ENCODE peak calls at places on chromosomes 2 and 18, in eight cellular contexts. One of them, this sample, is unnamed.

GRCh38 chr2:143255899-143256298 is 126.7 kb downstream of the ARHGAP15 start:
- DNase-seq in gastrocnemius medialis: no peak
- DNase-seq in NAMALWA: no peak
- DNase-seq in HEK293T: no peak
- DNase-seq in HepG2: no peak
- DNase-seq in NCI-H1105 treated with DMSO at 0.1 percent for 48 hours: no peak
- DNase-seq in activated naive CD4-positive, alpha-beta T cell treated with anti-CD3 and anti-CD28 coated beads for 36 hours: peak; percentile 40
- DNase-seq in esophagus squamous epithelium: no peak
- DNase-seq in this sample: no peak

GRCh38 chr2:190202604-190203003 is 117.0 kb downstream of the HIBCH start:
- DNase-seq in gastrocnemius medialis: no peak
- DNase-seq in NAMALWA: no peak
- DNase-seq in HEK293T: no peak
- DNase-seq in HepG2: peak; percentile 20
- DNase-seq in NCI-H1105 treated with DMSO at 0.1 percent for 48 hours: no peak
- DNase-seq in activated naive CD4-positive, alpha-beta T cell treated with anti-CD3 and anti-CD28 coated beads for 36 hours: no peak
- DNase-seq in esophagus squamous epithelium: no peak
- DNase-seq in this sample: no peak

GRCh38 chr2:126662623-126663022 is 6.7 kb downstream of the GYPC start:
- DNase-seq in gastrocnemius medialis: no peak
- DNase-seq in NAMALWA: no peak
- DNase-seq in HEK293T: no peak
- DNase-seq in HepG2: no peak
- DNase-seq in NCI-H1105 treated with DMSO at 0.1 percent for 48 hours: no peak
- DNase-seq in activated naive CD4-positive, alpha-beta T cell treated with anti-CD3 and anti-CD28 coated beads for 36 hours: peak; percentile 30
- DNase-seq in esophagus squamous epithelium: no peak
- DNase-seq in this sample: no peak

GRCh38 chr2:3536682-3537632 is 17.6 kb upstream of the ADI1 start:
- DNase-seq in gastrocnemius medialis: peak; percentile 5
- DNase-seq in NAMALWA: no peak
- DNase-seq in HEK293T: peak; percentile 56
- DNase-seq in HepG2: peak; percentile 82
- DNase-seq in NCI-H1105 treated with DMSO at 0.1 percent for 48 hours: no peak
- DNase-seq in activated naive CD4-positive, alpha-beta T cell treated with anti-CD3 and anti-CD28 coated beads for 36 hours: no peak
- DNase-seq in esophagus squamous epithelium: no peak
- DNase-seq in this sample: no peak

GRCh38 chr2:19321946-19322345 is 36.5 kb downstream of the OSR1 start:
- DNase-seq in gastrocnemius medialis: no peak
- DNase-seq in NAMALWA: no peak
- DNase-seq in HEK293T: no peak
- DNase-seq in HepG2: peak; percentile 30
- DNase-seq in NCI-H1105 treated with DMSO at 0.1 percent for 48 hours: no peak
- DNase-seq in activated naive CD4-positive, alpha-beta T cell treated with anti-CD3 and anti-CD28 coated beads for 36 hours: no peak
- DNase-seq in esophagus squamous epithelium: no peak
- DNase-seq in this sample: no peak

GRCh38 chr2:11833601-11834000 is 87.2 kb downstream of the LPIN1 start:
- DNase-seq in gastrocnemius medialis: no peak
- DNase-seq in NAMALWA: peak; percentile 17
- DNase-seq in HEK293T: no peak
- DNase-seq in HepG2: no peak
- DNase-seq in NCI-H1105 treated with DMSO at 0.1 percent for 48 hours: no peak
- DNase-seq in activated naive CD4-positive, alpha-beta T cell treated with anti-CD3 and anti-CD28 coated beads for 36 hours: no peak
- DNase-seq in esophagus squamous epithelium: no peak
- DNase-seq in this sample: no peak

GRCh38 chr2:239728751-239729150 is 296.4 kb downstream of the NDUFA10 start:
- DNase-seq in gastrocnemius medialis: no peak
- DNase-seq in NAMALWA: no peak
- DNase-seq in HEK293T: no peak
- DNase-seq in HepG2: no peak
- DNase-seq in NCI-H1105 treated with DMSO at 0.1 percent for 48 hours: no peak
- DNase-seq in activated naive CD4-positive, alpha-beta T cell treated with anti-CD3 and anti-CD28 coated beads for 36 hours: no peak
- DNase-seq in esophagus squamous epithelium: no peak
- DNase-seq in this sample: no peak

GRCh38 chr2:56357655-56358295 is 174.0 kb downstream of the CCDC85A start:
- DNase-seq in gastrocnemius medialis: no peak
- DNase-seq in NAMALWA: no peak
- DNase-seq in HEK293T: no peak
- DNase-seq in HepG2: no peak
- DNase-seq in NCI-H1105 treated with DMSO at 0.1 percent for 48 hours: no peak
- DNase-seq in activated naive CD4-positive, alpha-beta T cell treated with anti-CD3 and anti-CD28 coated beads for 36 hours: no peak
- DNase-seq in esophagus squamous epithelium: no peak
- DNase-seq in this sample: peak; percentile 76

GRCh38 chr2:16014041-16014787 is 73.9 kb downstream of the MYCN start:
- DNase-seq in gastrocnemius medialis: no peak
- DNase-seq in NAMALWA: no peak
- DNase-seq in HEK293T: no peak
- DNase-seq in HepG2: no peak
- DNase-seq in NCI-H1105 treated with DMSO at 0.1 percent for 48 hours: no peak
- DNase-seq in activated naive CD4-positive, alpha-beta T cell treated with anti-CD3 and anti-CD28 coated beads for 36 hours: no peak
- DNase-seq in esophagus squamous epithelium: no peak
- DNase-seq in this sample: no peak

GRCh38 chr2:223997938-223998337 is 40.7 kb downstream of the MRPL44 start:
- DNase-seq in gastrocnemius medialis: no peak
- DNase-seq in NAMALWA: no peak
- DNase-seq in HEK293T: no peak
- DNase-seq in HepG2: peak; percentile 83
- DNase-seq in NCI-H1105 treated with DMSO at 0.1 percent for 48 hours: no peak
- DNase-seq in activated naive CD4-positive, alpha-beta T cell treated with anti-CD3 and anti-CD28 coated beads for 36 hours: no peak
- DNase-seq in esophagus squamous epithelium: no peak
- DNase-seq in this sample: no peak

GRCh38 chr2:9331704-9332103 is 91.6 kb downstream of the ITGB1BP1 start:
- DNase-seq in gastrocnemius medialis: no peak
- DNase-seq in NAMALWA: no peak
- DNase-seq in HEK293T: no peak
- DNase-seq in HepG2: no peak
- DNase-seq in NCI-H1105 treated with DMSO at 0.1 percent for 48 hours: no peak
- DNase-seq in activated naive CD4-positive, alpha-beta T cell treated with anti-CD3 and anti-CD28 coated beads for 36 hours: no peak
- DNase-seq in esophagus squamous epithelium: no peak
- DNase-seq in this sample: no peak

GRCh38 chr2:140200307-140200706 is 1420.1 kb upstream of the NXPH2 start:
- DNase-seq in gastrocnemius medialis: no peak
- DNase-seq in NAMALWA: no peak
- DNase-seq in HEK293T: no peak
- DNase-seq in HepG2: no peak
- DNase-seq in NCI-H1105 treated with DMSO at 0.1 percent for 48 hours: no peak
- DNase-seq in activated naive CD4-positive, alpha-beta T cell treated with anti-CD3 and anti-CD28 coated beads for 36 hours: no peak
- DNase-seq in esophagus squamous epithelium: no peak
- DNase-seq in this sample: no peak

GRCh38 chr18:74459877-74460276 is 2.8 kb upstream of the DIPK1C start:
- DNase-seq in gastrocnemius medialis: no peak
- DNase-seq in NAMALWA: no peak
- DNase-seq in HEK293T: peak; percentile 39
- DNase-seq in HepG2: no peak
- DNase-seq in NCI-H1105 treated with DMSO at 0.1 percent for 48 hours: no peak
- DNase-seq in activated naive CD4-positive, alpha-beta T cell treated with anti-CD3 and anti-CD28 coated beads for 36 hours: no peak
- DNase-seq in esophagus squamous epithelium: no peak
- DNase-seq in this sample: no peak

GRCh38 chr2:100137877-100138570 is 4.4 kb downstream of the AFF3 start:
- DNase-seq in gastrocnemius medialis: no peak
- DNase-seq in NAMALWA: no peak
- DNase-seq in HEK293T: no peak
- DNase-seq in HepG2: no peak
- DNase-seq in NCI-H1105 treated with DMSO at 0.1 percent for 48 hours: no peak
- DNase-seq in activated naive CD4-positive, alpha-beta T cell treated with anti-CD3 and anti-CD28 coated beads for 36 hours: no peak
- DNase-seq in esophagus squamous epithelium: no peak
- DNase-seq in this sample: peak; percentile 10

GRCh38 chr2:120314656-120315366 is 31.1 kb upstream of the INHBB start:
- DNase-seq in gastrocnemius medialis: no peak
- DNase-seq in NAMALWA: no peak
- DNase-seq in HEK293T: no peak
- DNase-seq in HepG2: no peak
- DNase-seq in NCI-H1105 treated with DMSO at 0.1 percent for 48 hours: no peak
- DNase-seq in activated naive CD4-positive, alpha-beta T cell treated with anti-CD3 and anti-CD28 coated beads for 36 hours: peak; percentile 46
- DNase-seq in esophagus squamous epithelium: no peak
- DNase-seq in this sample: no peak

GRCh38 chr2:241218131-241219029 is 29.9 kb downstream of the ANO7 start:
- DNase-seq in gastrocnemius medialis: no peak
- DNase-seq in NAMALWA: peak; percentile 25
- DNase-seq in HEK293T: peak; percentile 54
- DNase-seq in HepG2: peak; percentile 68
- DNase-seq in NCI-H1105 treated with DMSO at 0.1 percent for 48 hours: no peak
- DNase-seq in activated naive CD4-positive, alpha-beta T cell treated with anti-CD3 and anti-CD28 coated beads for 36 hours: peak; percentile 42
- DNase-seq in esophagus squamous epithelium: no peak
- DNase-seq in this sample: peak; percentile 6

GRCh38 chr2:176709541-176709951 is 440.3 kb downstream of the MTX2 start:
- DNase-seq in gastrocnemius medialis: no peak
- DNase-seq in NAMALWA: no peak
- DNase-seq in HEK293T: no peak
- DNase-seq in HepG2: no peak
- DNase-seq in NCI-H1105 treated with DMSO at 0.1 percent for 48 hours: no peak
- DNase-seq in activated naive CD4-positive, alpha-beta T cell treated with anti-CD3 and anti-CD28 coated beads for 36 hours: no peak
- DNase-seq in esophagus squamous epithelium: no peak
- DNase-seq in this sample: no peak

GRCh38 chr2:143955416-143956075 is 564.4 kb downstream of the ZEB2 start:
- DNase-seq in gastrocnemius medialis: no peak
- DNase-seq in NAMALWA: no peak
- DNase-seq in HEK293T: no peak
- DNase-seq in HepG2: no peak
- DNase-seq in NCI-H1105 treated with DMSO at 0.1 percent for 48 hours: no peak
- DNase-seq in activated naive CD4-positive, alpha-beta T cell treated with anti-CD3 and anti-CD28 coated beads for 36 hours: no peak
- DNase-seq in esophagus squamous epithelium: no peak
- DNase-seq in this sample: no peak

GRCh38 chr18:60552948-60553347 is 180.4 kb upstream of the MC4R start:
- DNase-seq in gastrocnemius medialis: no peak
- DNase-seq in NAMALWA: no peak
- DNase-seq in HEK293T: no peak
- DNase-seq in HepG2: no peak
- DNase-seq in NCI-H1105 treated with DMSO at 0.1 percent for 48 hours: no peak
- DNase-seq in activated naive CD4-positive, alpha-beta T cell treated with anti-CD3 and anti-CD28 coated beads for 36 hours: no peak
- DNase-seq in esophagus squamous epithelium: no peak
- DNase-seq in this sample: no peak

GRCh38 chr2:239044336-239044735 is 196.5 kb downstream of the TWIST2 start:
- DNase-seq in gastrocnemius medialis: no peak
- DNase-seq in NAMALWA: no peak
- DNase-seq in HEK293T: no peak
- DNase-seq in HepG2: no peak
- DNase-seq in NCI-H1105 treated with DMSO at 0.1 percent for 48 hours: no peak
- DNase-seq in activated naive CD4-positive, alpha-beta T cell treated with anti-CD3 and anti-CD28 coated beads for 36 hours: no peak
- DNase-seq in esophagus squamous epithelium: no peak
- DNase-seq in this sample: no peak

GRCh38 chr18:69580107-69580506 is 179.4 kb downstream of the DOK6 start:
- DNase-seq in gastrocnemius medialis: no peak
- DNase-seq in NAMALWA: peak; percentile 50
- DNase-seq in HEK293T: no peak
- DNase-seq in HepG2: peak; percentile 1
- DNase-seq in NCI-H1105 treated with DMSO at 0.1 percent for 48 hours: no peak
- DNase-seq in activated naive CD4-positive, alpha-beta T cell treated with anti-CD3 and anti-CD28 coated beads for 36 hours: peak; percentile 10
- DNase-seq in esophagus squamous epithelium: no peak
- DNase-seq in this sample: no peak

GRCh38 chr2:42932271-42933151 is 140.1 kb upstream of the HAAO start:
- DNase-seq in gastrocnemius medialis: no peak
- DNase-seq in NAMALWA: no peak
- DNase-seq in HEK293T: no peak
- DNase-seq in HepG2: no peak
- DNase-seq in NCI-H1105 treated with DMSO at 0.1 percent for 48 hours: no peak
- DNase-seq in activated naive CD4-positive, alpha-beta T cell treated with anti-CD3 and anti-CD28 coated beads for 36 hours: no peak
- DNase-seq in esophagus squamous epithelium: no peak
- DNase-seq in this sample: no peak

GRCh38 chr18:23585007-23585871 is 1.1 kb downstream of the NPC1 start:
- DNase-seq in gastrocnemius medialis: peak; percentile 39
- DNase-seq in NAMALWA: peak; percentile 57
- DNase-seq in HEK293T: peak; percentile 34
- DNase-seq in HepG2: peak; percentile 31
- DNase-seq in NCI-H1105 treated with DMSO at 0.1 percent for 48 hours: peak; percentile 11
- DNase-seq in activated naive CD4-positive, alpha-beta T cell treated with anti-CD3 and anti-CD28 coated beads for 36 hours: peak; percentile 20
- DNase-seq in esophagus squamous epithelium: no peak
- DNase-seq in this sample: peak; percentile 47

GRCh38 chr18:8974696-8975095 is 127.8 kb upstream of the NDUFV2 start:
- DNase-seq in gastrocnemius medialis: no peak
- DNase-seq in NAMALWA: no peak
- DNase-seq in HEK293T: no peak
- DNase-seq in HepG2: no peak
- DNase-seq in NCI-H1105 treated with DMSO at 0.1 percent for 48 hours: no peak
- DNase-seq in activated naive CD4-positive, alpha-beta T cell treated with anti-CD3 and anti-CD28 coated beads for 36 hours: no peak
- DNase-seq in esophagus squamous epithelium: no peak
- DNase-seq in this sample: no peak

GRCh38 chr2:133026536-133027177 is 356.7 kb upstream of the LYPD1 start:
- DNase-seq in gastrocnemius medialis: no peak
- DNase-seq in NAMALWA: no peak
- DNase-seq in HEK293T: no peak
- DNase-seq in HepG2: no peak
- DNase-seq in NCI-H1105 treated with DMSO at 0.1 percent for 48 hours: no peak
- DNase-seq in activated naive CD4-positive, alpha-beta T cell treated with anti-CD3 and anti-CD28 coated beads for 36 hours: no peak
- DNase-seq in esophagus squamous epithelium: no peak
- DNase-seq in this sample: no peak

GRCh38 chr2:119484834-119485233 is 39.4 kb downstream of the SCTR start:
- DNase-seq in gastrocnemius medialis: no peak
- DNase-seq in NAMALWA: no peak
- DNase-seq in HEK293T: no peak
- DNase-seq in HepG2: no peak
- DNase-seq in NCI-H1105 treated with DMSO at 0.1 percent for 48 hours: no peak
- DNase-seq in activated naive CD4-positive, alpha-beta T cell treated with anti-CD3 and anti-CD28 coated beads for 36 hours: no peak
- DNase-seq in esophagus squamous epithelium: no peak
- DNase-seq in this sample: no peak

GRCh38 chr2:29847901-29848300 is 73.5 kb downstream of the ALK start:
- DNase-seq in gastrocnemius medialis: no peak
- DNase-seq in NAMALWA: no peak
- DNase-seq in HEK293T: no peak
- DNase-seq in HepG2: no peak
- DNase-seq in NCI-H1105 treated with DMSO at 0.1 percent for 48 hours: no peak
- DNase-seq in activated naive CD4-positive, alpha-beta T cell treated with anti-CD3 and anti-CD28 coated beads for 36 hours: no peak
- DNase-seq in esophagus squamous epithelium: no peak
- DNase-seq in this sample: no peak